ENCODE peak calls at places on chromosomes 13 and 19, in five cellular contexts. One of them, this sample, is unnamed.

GRCh38 chr13:51728972-51729371 is 75.0 kb downstream of the DHRS12 start:
- DNase-seq in OCI-M1: no peak
- DNase-seq in H1: no peak
- DNase-seq in HS-27A: no peak
- DNase-seq in BJ: no peak
- DNase-seq in this sample: no peak

GRCh38 chr13:71869274-71869673 is 2.3 kb upstream of the DACH1 start:
- DNase-seq in OCI-M1: no peak
- DNase-seq in H1: no peak
- DNase-seq in HS-27A: no peak
- DNase-seq in BJ: no peak
- DNase-seq in this sample: no peak

GRCh38 chr19:34960940-34961679 is 2.9 kb downstream of the ZNF792 start:
- DNase-seq in OCI-M1: no peak
- DNase-seq in H1: no peak
- DNase-seq in HS-27A: no peak
- DNase-seq in BJ: no peak
- DNase-seq in this sample: peak; percentile 15

GRCh38 chr19:10256551-10256950 is 4.5 kb downstream of the MRPL4 start:
- DNase-seq in OCI-M1: no peak
- DNase-seq in H1: no peak
- DNase-seq in HS-27A: no peak
- DNase-seq in BJ: no peak
- DNase-seq in this sample: no peak

GRCh38 chr19:35988824-35989223 is 6.2 kb upstream of the SDHAF1 start:
- DNase-seq in OCI-M1: no peak
- DNase-seq in H1: no peak
- DNase-seq in HS-27A: no peak
- DNase-seq in BJ: no peak
- DNase-seq in this sample: no peak

GRCh38 chr19:6677924-6678689 is 8.1 kb upstream of the TNFSF14 start:
- DNase-seq in OCI-M1: peak; percentile 65
- DNase-seq in H1: no peak
- DNase-seq in HS-27A: no peak
- DNase-seq in BJ: no peak
- DNase-seq in this sample: no peak

GRCh38 chr13:81171065-81171647 is 830.2 kb upstream of the SPRY2 start:
- DNase-seq in OCI-M1: peak; percentile 69
- DNase-seq in H1: no peak
- DNase-seq in HS-27A: no peak
- DNase-seq in BJ: no peak
- DNase-seq in this sample: peak; percentile 21

GRCh38 chr19:10433131-10433536 is 12.8 kb downstream of the PDE4A start:
- DNase-seq in OCI-M1: no peak
- DNase-seq in H1: no peak
- DNase-seq in HS-27A: no peak
- DNase-seq in BJ: no peak
- DNase-seq in this sample: no peak

GRCh38 chr13:40164137-40164536 is 502.3 kb downstream of the FOXO1 start:
- DNase-seq in OCI-M1: no peak
- DNase-seq in H1: no peak
- DNase-seq in HS-27A: no peak
- DNase-seq in BJ: no peak
- DNase-seq in this sample: peak; percentile 34

GRCh38 chr13:113360446-113360845 is 3.5 kb downstream of the GRTP1 start:
- DNase-seq in OCI-M1: no peak
- DNase-seq in H1: no peak
- DNase-seq in HS-27A: no peak
- DNase-seq in BJ: no peak
- DNase-seq in this sample: no peak

GRCh38 chr19:48069435-48069834 is 25.6 kb upstream of the CABP5 start:
- DNase-seq in OCI-M1: no peak
- DNase-seq in H1: no peak
- DNase-seq in HS-27A: no peak
- DNase-seq in BJ: no peak
- DNase-seq in this sample: no peak

GRCh38 chr19:33397536-33398360 is 24.2 kb downstream of the CEBPG start:
- DNase-seq in OCI-M1: no peak
- DNase-seq in H1: no peak
- DNase-seq in HS-27A: no peak
- DNase-seq in BJ: no peak
- DNase-seq in this sample: no peak

GRCh38 chr19:12140545-12141404 is 625 bp upstream of the ZNF20 start:
- DNase-seq in OCI-M1: peak; percentile 97
- DNase-seq in H1: peak; percentile 70
- DNase-seq in HS-27A: peak; percentile 34
- DNase-seq in BJ: peak; percentile 25
- DNase-seq in this sample: peak; percentile 87

GRCh38 chr13:32247887-32248286 is 67.3 kb downstream of the ZAR1L start:
- DNase-seq in OCI-M1: no peak
- DNase-seq in H1: no peak
- DNase-seq in HS-27A: no peak
- DNase-seq in BJ: no peak
- DNase-seq in this sample: no peak

GRCh38 chr19:38274734-38275133 is 10.4 kb downstream of the SPINT2 start:
- DNase-seq in OCI-M1: no peak
- DNase-seq in H1: no peak
- DNase-seq in HS-27A: no peak
- DNase-seq in BJ: no peak
- DNase-seq in this sample: no peak

GRCh38 chr13:101875717-101876393 is 423.4 kb downstream of the ITGBL1 start:
- DNase-seq in OCI-M1: no peak
- DNase-seq in H1: no peak
- DNase-seq in HS-27A: peak; percentile 9
- DNase-seq in BJ: no peak
- DNase-seq in this sample: peak; percentile 63

GRCh38 chr19:49436381-49437017 is 4.8 kb downstream of the SLC17A7 start:
- DNase-seq in OCI-M1: peak; percentile 46
- DNase-seq in H1: peak; percentile 89
- DNase-seq in HS-27A: no peak
- DNase-seq in BJ: no peak
- DNase-seq in this sample: no peak

GRCh38 chr13:112596220-112596619 is 8.3 kb upstream of the TUBGCP3 start:
- DNase-seq in OCI-M1: no peak
- DNase-seq in H1: no peak
- DNase-seq in HS-27A: no peak
- DNase-seq in BJ: no peak
- DNase-seq in this sample: no peak

GRCh38 chr13:79457948-79458347 is 23.0 kb upstream of the NDFIP2 start:
- DNase-seq in OCI-M1: peak; percentile 68
- DNase-seq in H1: no peak
- DNase-seq in HS-27A: no peak
- DNase-seq in BJ: peak; percentile 59
- DNase-seq in this sample: peak; percentile 36

GRCh38 chr13:97798171-97798821 is 155.2 kb upstream of the IPO5 start:
- DNase-seq in OCI-M1: no peak
- DNase-seq in H1: no peak
- DNase-seq in HS-27A: no peak
- DNase-seq in BJ: no peak
- DNase-seq in this sample: no peak

GRCh38 chr13:109146393-109146792 is 517.0 kb downstream of the MYO16 start:
- DNase-seq in OCI-M1: no peak
- DNase-seq in H1: no peak
- DNase-seq in HS-27A: no peak
- DNase-seq in BJ: no peak
- DNase-seq in this sample: no peak

GRCh38 chr13:98829541-98829940 is 77.1 kb upstream of the SLC15A1 start:
- DNase-seq in OCI-M1: no peak
- DNase-seq in H1: no peak
- DNase-seq in HS-27A: no peak
- DNase-seq in BJ: no peak
- DNase-seq in this sample: peak; percentile 21

GRCh38 chr13:108859202-108860012 is 230.0 kb downstream of the MYO16 start:
- DNase-seq in OCI-M1: no peak
- DNase-seq in H1: no peak
- DNase-seq in HS-27A: no peak
- DNase-seq in BJ: peak; percentile 97
- DNase-seq in this sample: no peak

GRCh38 chr19:30145467-30145866 is 203.4 kb downstream of the URI1 start:
- DNase-seq in OCI-M1: no peak
- DNase-seq in H1: no peak
- DNase-seq in HS-27A: no peak
- DNase-seq in BJ: no peak
- DNase-seq in this sample: no peak

GRCh38 chr13:86725105-86725504 is 925.9 kb upstream of the SLITRK6 start:
- DNase-seq in OCI-M1: no peak
- DNase-seq in H1: peak; percentile 9
- DNase-seq in HS-27A: no peak
- DNase-seq in BJ: no peak
- DNase-seq in this sample: no peak

GRCh38 chr13:94120878-94121277 is 358.6 kb downstream of the DCT start:
- DNase-seq in OCI-M1: no peak
- DNase-seq in H1: no peak
- DNase-seq in HS-27A: no peak
- DNase-seq in BJ: no peak
- DNase-seq in this sample: no peak

GRCh38 chr13:83215627-83216026 is 666.6 kb downstream of the SLITRK1 start:
- DNase-seq in OCI-M1: no peak
- DNase-seq in H1: no peak
- DNase-seq in HS-27A: no peak
- DNase-seq in BJ: peak; percentile 57
- DNase-seq in this sample: peak; percentile 49

GRCh38 chr13:53250272-53250875 is 221.8 kb downstream of the OLFM4 start:
- DNase-seq in OCI-M1: peak; percentile 93
- DNase-seq in H1: no peak
- DNase-seq in HS-27A: peak; percentile 15
- DNase-seq in BJ: peak; percentile 1
- DNase-seq in this sample: peak; percentile 66

GRCh38 chr13:20035130-20035529 is 76.6 kb downstream of the ZMYM2 start:
- DNase-seq in OCI-M1: no peak
- DNase-seq in H1: no peak
- DNase-seq in HS-27A: no peak
- DNase-seq in BJ: no peak
- DNase-seq in this sample: no peak

GRCh38 chr13:30569901-30570576 is 47.7 kb upstream of the USPL1 start:
- DNase-seq in OCI-M1: peak; percentile 7
- DNase-seq in H1: peak; percentile 36
- DNase-seq in HS-27A: peak; percentile 39
- DNase-seq in BJ: peak; percentile 90
- DNase-seq in this sample: peak; percentile 77

GRCh38 chr19:3154957-3155736 is 19.3 kb downstream of the GNA15 start:
- DNase-seq in OCI-M1: peak; percentile 92
- DNase-seq in H1: no peak
- DNase-seq in HS-27A: peak; percentile 96
- DNase-seq in BJ: peak; percentile 96
- DNase-seq in this sample: peak; percentile 79

GRCh38 chr19:3006075-3006767 is 22.9 kb downstream of the TLE2 start:
- DNase-seq in OCI-M1: no peak
- DNase-seq in H1: peak; percentile 80
- DNase-seq in HS-27A: no peak
- DNase-seq in BJ: no peak
- DNase-seq in this sample: no peak